ENCODE peak calls at places on chromosomes 12 and 14, in eight cellular contexts. One of them, this sample, is unnamed.

GRCh38 chr12:79566452-79566851 is 124.3 kb downstream of the PAWR start:
- DNase-seq in lower leg skin: no peak
- DNase-seq in nephron progenitor cell: no peak
- DNase-seq in A549: no peak
- DNase-seq in GM10248: no peak
- DNase-seq in AG10803: no peak
- DNase-seq in fibroblast of pulmonary artery: peak; percentile 12
- DNase-seq in transverse colon: no peak
- DNase-seq in this sample: no peak

GRCh38 chr12:34347367-34347766 is 325.1 kb downstream of the ALG10 start:
- DNase-seq in A549: peak; percentile 79
- DNase-seq in AG10803: no peak
- DNase-seq in nephron progenitor cell: no peak
- DNase-seq in lower leg skin: no peak
- DNase-seq in fibroblast of pulmonary artery: no peak
- DNase-seq in GM10248: no peak
- DNase-seq in transverse colon: no peak
- DNase-seq in this sample: peak; percentile 84

GRCh38 chr12:123937707-123938600 is 34.7 kb downstream of the CCDC92 start:
- DNase-seq in AG10803: peak; percentile 18
- DNase-seq in transverse colon: no peak
- DNase-seq in GM10248: no peak
- DNase-seq in lower leg skin: no peak
- DNase-seq in fibroblast of pulmonary artery: no peak
- DNase-seq in A549: no peak
- DNase-seq in nephron progenitor cell: no peak
- DNase-seq in this sample: no peak

GRCh38 chr12:120095356-120096135 is 21.0 kb downstream of the RAB35 start:
- DNase-seq in lower leg skin: no peak
- DNase-seq in transverse colon: no peak
- DNase-seq in GM10248: no peak
- DNase-seq in nephron progenitor cell: peak; percentile 54
- DNase-seq in A549: no peak
- DNase-seq in fibroblast of pulmonary artery: no peak
- DNase-seq in AG10803: no peak
- DNase-seq in this sample: no peak

GRCh38 chr14:22471545-22472121 is 117.4 kb downstream of the DAD1 start:
- DNase-seq in nephron progenitor cell: peak; percentile 65
- DNase-seq in transverse colon: peak; percentile 46
- DNase-seq in fibroblast of pulmonary artery: peak; percentile 65
- DNase-seq in GM10248: no peak
- DNase-seq in lower leg skin: no peak
- DNase-seq in A549: peak; percentile 46
- DNase-seq in AG10803: no peak
- DNase-seq in this sample: peak; percentile 69

GRCh38 chr12:132825861-132826260 is 2.8 kb downstream of the GOLGA3 start:
- DNase-seq in GM10248: no peak
- DNase-seq in A549: no peak
- DNase-seq in AG10803: no peak
- DNase-seq in nephron progenitor cell: no peak
- DNase-seq in transverse colon: no peak
- DNase-seq in fibroblast of pulmonary artery: no peak
- DNase-seq in lower leg skin: no peak
- DNase-seq in this sample: no peak

GRCh38 chr12:52630609-52631200 is 12.3 kb upstream of the KRT73 start:
- DNase-seq in lower leg skin: peak; percentile 40
- DNase-seq in A549: no peak
- DNase-seq in AG10803: no peak
- DNase-seq in nephron progenitor cell: no peak
- DNase-seq in transverse colon: no peak
- DNase-seq in fibroblast of pulmonary artery: no peak
- DNase-seq in GM10248: no peak
- DNase-seq in this sample: no peak

GRCh38 chr12:3815096-3815766 is 58.0 kb downstream of the PARP11 start:
- DNase-seq in A549: no peak
- DNase-seq in GM10248: no peak
- DNase-seq in lower leg skin: no peak
- DNase-seq in transverse colon: no peak
- DNase-seq in nephron progenitor cell: no peak
- DNase-seq in fibroblast of pulmonary artery: no peak
- DNase-seq in AG10803: no peak
- DNase-seq in this sample: no peak

GRCh38 chr12:27572486-27573255 is 48.7 kb downstream of the PPFIBP1 start:
- DNase-seq in AG10803: peak; percentile 64
- DNase-seq in transverse colon: no peak
- DNase-seq in nephron progenitor cell: no peak
- DNase-seq in GM10248: no peak
- DNase-seq in lower leg skin: no peak
- DNase-seq in fibroblast of pulmonary artery: peak; percentile 51
- DNase-seq in A549: no peak
- DNase-seq in this sample: no peak

GRCh38 chr14:90429764-90430163 is 32.9 kb downstream of the CALM1 start:
- DNase-seq in A549: no peak
- DNase-seq in nephron progenitor cell: no peak
- DNase-seq in fibroblast of pulmonary artery: no peak
- DNase-seq in lower leg skin: no peak
- DNase-seq in AG10803: no peak
- DNase-seq in transverse colon: no peak
- DNase-seq in GM10248: no peak
- DNase-seq in this sample: no peak

GRCh38 chr14:55502746-55503284 is 62.4 kb upstream of the TBPL2 start:
- DNase-seq in A549: no peak
- DNase-seq in AG10803: no peak
- DNase-seq in transverse colon: peak; percentile 58
- DNase-seq in GM10248: no peak
- DNase-seq in nephron progenitor cell: no peak
- DNase-seq in lower leg skin: no peak
- DNase-seq in fibroblast of pulmonary artery: no peak
- DNase-seq in this sample: no peak

GRCh38 chr12:48000878-48001321 is 3.4 kb downstream of the COL2A1 start:
- DNase-seq in lower leg skin: peak; percentile 87
- DNase-seq in A549: peak; percentile 48
- DNase-seq in nephron progenitor cell: peak; percentile 42
- DNase-seq in GM10248: no peak
- DNase-seq in fibroblast of pulmonary artery: peak; percentile 69
- DNase-seq in transverse colon: no peak
- DNase-seq in AG10803: peak; percentile 49
- DNase-seq in this sample: peak; percentile 72

GRCh38 chr12:124328116-124328515 is 33.2 kb downstream of the RFLNA start:
- DNase-seq in lower leg skin: no peak
- DNase-seq in A549: no peak
- DNase-seq in fibroblast of pulmonary artery: no peak
- DNase-seq in GM10248: no peak
- DNase-seq in AG10803: no peak
- DNase-seq in transverse colon: no peak
- DNase-seq in nephron progenitor cell: no peak
- DNase-seq in this sample: no peak

GRCh38 chr12:122743895-122744525 is 8.6 kb upstream of the DENR start:
- DNase-seq in nephron progenitor cell: no peak
- DNase-seq in A549: no peak
- DNase-seq in lower leg skin: peak; percentile 84
- DNase-seq in GM10248: no peak
- DNase-seq in fibroblast of pulmonary artery: no peak
- DNase-seq in transverse colon: peak; percentile 9
- DNase-seq in AG10803: no peak
- DNase-seq in this sample: no peak

GRCh38 chr12:105273601-105274000 is 37.6 kb upstream of the APPL2 start:
- DNase-seq in transverse colon: no peak
- DNase-seq in lower leg skin: no peak
- DNase-seq in A549: no peak
- DNase-seq in fibroblast of pulmonary artery: no peak
- DNase-seq in GM10248: no peak
- DNase-seq in AG10803: no peak
- DNase-seq in nephron progenitor cell: no peak
- DNase-seq in this sample: no peak

GRCh38 chr12:132416121-132416673 is 73.8 kb upstream of the FBRSL1 start:
- DNase-seq in A549: no peak
- DNase-seq in transverse colon: no peak
- DNase-seq in fibroblast of pulmonary artery: no peak
- DNase-seq in AG10803: no peak
- DNase-seq in lower leg skin: no peak
- DNase-seq in nephron progenitor cell: no peak
- DNase-seq in GM10248: no peak
- DNase-seq in this sample: no peak

GRCh38 chr12:30822385-30823139 is 67.8 kb upstream of the CAPRIN2 start:
- DNase-seq in lower leg skin: peak; percentile 92
- DNase-seq in nephron progenitor cell: peak; percentile 78
- DNase-seq in A549: peak; percentile 52
- DNase-seq in AG10803: peak; percentile 27
- DNase-seq in transverse colon: peak; percentile 61
- DNase-seq in GM10248: peak; percentile 43
- DNase-seq in fibroblast of pulmonary artery: peak; percentile 51
- DNase-seq in this sample: no peak

GRCh38 chr12:14836336-14837210 is 6.8 kb downstream of the ART4 start:
- DNase-seq in nephron progenitor cell: no peak
- DNase-seq in GM10248: no peak
- DNase-seq in fibroblast of pulmonary artery: peak; percentile 94
- DNase-seq in A549: peak; percentile 86
- DNase-seq in transverse colon: no peak
- DNase-seq in AG10803: peak; percentile 76
- DNase-seq in lower leg skin: no peak
- DNase-seq in this sample: peak; percentile 33

GRCh38 chr12:95096378-95096777 is 23.0 kb upstream of the NR2C1 start:
- DNase-seq in transverse colon: no peak
- DNase-seq in lower leg skin: no peak
- DNase-seq in fibroblast of pulmonary artery: no peak
- DNase-seq in GM10248: no peak
- DNase-seq in nephron progenitor cell: no peak
- DNase-seq in A549: no peak
- DNase-seq in AG10803: no peak
- DNase-seq in this sample: no peak

GRCh38 chr12:26185532-26186320 is 9.6 kb upstream of the SSPN start:
- DNase-seq in GM10248: no peak
- DNase-seq in AG10803: no peak
- DNase-seq in lower leg skin: no peak
- DNase-seq in transverse colon: no peak
- DNase-seq in A549: no peak
- DNase-seq in nephron progenitor cell: no peak
- DNase-seq in fibroblast of pulmonary artery: no peak
- DNase-seq in this sample: no peak

GRCh38 chr12:3288690-3289089 is 202.3 kb upstream of the PRMT8 start:
- DNase-seq in transverse colon: no peak
- DNase-seq in nephron progenitor cell: no peak
- DNase-seq in A549: no peak
- DNase-seq in GM10248: no peak
- DNase-seq in lower leg skin: no peak
- DNase-seq in AG10803: no peak
- DNase-seq in fibroblast of pulmonary artery: no peak
- DNase-seq in this sample: no peak

GRCh38 chr14:54364555-54365415 is 32.0 kb upstream of the CDKN3 start:
- DNase-seq in AG10803: peak; percentile 89
- DNase-seq in fibroblast of pulmonary artery: peak; percentile 81
- DNase-seq in GM10248: no peak
- DNase-seq in A549: no peak
- DNase-seq in transverse colon: no peak
- DNase-seq in nephron progenitor cell: no peak
- DNase-seq in lower leg skin: no peak
- DNase-seq in this sample: no peak

GRCh38 chr12:16012086-16012485 is 101.0 kb downstream of the DERA start:
- DNase-seq in AG10803: peak; percentile 58
- DNase-seq in transverse colon: no peak
- DNase-seq in A549: no peak
- DNase-seq in lower leg skin: no peak
- DNase-seq in GM10248: no peak
- DNase-seq in nephron progenitor cell: no peak
- DNase-seq in fibroblast of pulmonary artery: peak; percentile 68
- DNase-seq in this sample: no peak

GRCh38 chr12:129075451-129076208 is 222.4 kb downstream of the GLT1D1 start:
- DNase-seq in fibroblast of pulmonary artery: no peak
- DNase-seq in nephron progenitor cell: peak; percentile 32
- DNase-seq in lower leg skin: peak; percentile 48
- DNase-seq in GM10248: no peak
- DNase-seq in AG10803: no peak
- DNase-seq in transverse colon: no peak
- DNase-seq in A549: no peak
- DNase-seq in this sample: no peak

GRCh38 chr14:87334997-87335675 is 657.8 kb downstream of the GALC start:
- DNase-seq in A549: no peak
- DNase-seq in GM10248: no peak
- DNase-seq in fibroblast of pulmonary artery: no peak
- DNase-seq in AG10803: peak; percentile 26
- DNase-seq in lower leg skin: no peak
- DNase-seq in nephron progenitor cell: no peak
- DNase-seq in transverse colon: no peak
- DNase-seq in this sample: no peak

GRCh38 chr14:52190532-52190931 is 77.0 kb upstream of the PTGDR start:
- DNase-seq in AG10803: no peak
- DNase-seq in nephron progenitor cell: no peak
- DNase-seq in transverse colon: no peak
- DNase-seq in A549: no peak
- DNase-seq in lower leg skin: no peak
- DNase-seq in fibroblast of pulmonary artery: no peak
- DNase-seq in GM10248: no peak
- DNase-seq in this sample: no peak
- TF ChIP-seq CTCF in AG10803: no peak
- TF ChIP-seq CTCF in nephron progenitor cell: no peak
- TF ChIP-seq CTCF in transverse colon: no peak
- TF ChIP-seq CTCF in A549: no peak
- TF ChIP-seq CTCF in lower leg skin: no peak
- TF ChIP-seq CTCF in fibroblast of pulmonary artery: no peak
- TF ChIP-seq CTCF in GM10248: no peak
- TF ChIP-seq CTCF in this sample: no peak

GRCh38 chr12:80632835-80633234 is 74.6 kb upstream of the MYF6 start:
- DNase-seq in A549: peak; percentile 34
- DNase-seq in fibroblast of pulmonary artery: no peak
- DNase-seq in GM10248: no peak
- DNase-seq in AG10803: peak; percentile 3
- DNase-seq in lower leg skin: no peak
- DNase-seq in transverse colon: no peak
- DNase-seq in nephron progenitor cell: peak; percentile 18
- DNase-seq in this sample: peak; percentile 41
- TF ChIP-seq CTCF in A549: peak; percentile 33
- TF ChIP-seq CTCF in fibroblast of pulmonary artery: peak; percentile 23
- TF ChIP-seq CTCF in GM10248: peak; percentile 13
- TF ChIP-seq CTCF in AG10803: peak; percentile 35
- TF ChIP-seq CTCF in lower leg skin: no peak
- TF ChIP-seq CTCF in transverse colon: no peak
- TF ChIP-seq CTCF in nephron progenitor cell: peak; percentile 28
- TF ChIP-seq CTCF in this sample: peak; percentile 48

GRCh38 chr12:110301065-110301806 is 20.2 kb downstream of the ATP2A2 start:
- DNase-seq in fibroblast of pulmonary artery: peak; percentile 52
- DNase-seq in GM10248: no peak
- DNase-seq in AG10803: no peak
- DNase-seq in nephron progenitor cell: no peak
- DNase-seq in lower leg skin: no peak
- DNase-seq in transverse colon: no peak
- DNase-seq in A549: no peak
- DNase-seq in this sample: no peak
- TF ChIP-seq CTCF in fibroblast of pulmonary artery: no peak
- TF ChIP-seq CTCF in GM10248: peak; percentile 3
- TF ChIP-seq CTCF in AG10803: no peak
- TF ChIP-seq CTCF in nephron progenitor cell: no peak
- TF ChIP-seq CTCF in lower leg skin: no peak
- TF ChIP-seq CTCF in transverse colon: no peak
- TF ChIP-seq CTCF in A549: no peak
- TF ChIP-seq CTCF in this sample: no peak

DNA sequence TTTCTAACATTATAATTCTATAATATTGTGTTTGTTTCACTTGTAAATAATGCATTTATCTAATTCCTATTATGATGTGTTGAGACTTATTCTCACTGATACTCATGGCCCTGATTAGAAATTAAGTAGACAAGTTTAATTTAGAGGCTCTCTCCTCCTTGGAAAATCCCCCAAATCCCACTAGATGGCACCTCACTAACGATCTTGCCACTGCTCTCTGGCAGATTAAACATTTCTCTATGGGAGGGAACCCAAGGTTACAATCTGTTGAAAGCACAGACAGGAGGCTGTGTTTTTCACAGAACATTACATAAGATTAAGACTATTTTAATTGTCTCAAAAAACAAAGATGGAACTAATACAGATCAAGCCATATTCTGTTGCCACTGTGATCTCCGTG is 318.7 kb downstream of the LRFN5 start:
- DNase-seq in nephron progenitor cell: no peak
- DNase-seq in lower leg skin: no peak
- DNase-seq in A549: peak; percentile 33
- DNase-seq in fibroblast of pulmonary artery: peak; percentile 59
- DNase-seq in transverse colon: no peak
- DNase-seq in AG10803: peak; percentile 2
- DNase-seq in GM10248: no peak
- DNase-seq in this sample: no peak
- TF ChIP-seq CTCF in nephron progenitor cell: peak; percentile 27
- TF ChIP-seq CTCF in lower leg skin: no peak
- TF ChIP-seq CTCF in A549: peak; percentile 42
- TF ChIP-seq CTCF in fibroblast of pulmonary artery: peak; percentile 59
- TF ChIP-seq CTCF in transverse colon: no peak
- TF ChIP-seq CTCF in AG10803: peak; percentile 22
- TF ChIP-seq CTCF in GM10248: no peak
- TF ChIP-seq CTCF in this sample: no peak